ENCODE peak calls at places on chromosomes 2 and 18, in four cellular contexts. E is AG09309, D is GM06990, U is AG10803. Q is an unnamed sample.

GRCh38 chr2:21757805-21758204 is 634.0 kb downstream of the TDRD15 start:
- DNase-seq in E (no peak), D (no peak), U (no peak), Q (no peak)

GRCh38 chr2:240820607-240821428 is 799 bp upstream of the KIF1A start:
- DNase-seq in E (no peak), D (no peak), U (no peak), Q (no peak)

GRCh38 chr2:88549616-88550292 is 77.5 kb downstream of the EIF2AK3 start:
- DNase-seq in E (no peak), D (no peak), U (no peak), Q (no peak)

GRCh38 chr2:151862688-151863087 is 34.5 kb upstream of the ARL5A start:
- DNase-seq in E (no peak), D (peak), U (no peak), Q (no peak)

GRCh38 chr2:218811382-218811781 is 20.2 kb downstream of the PRKAG3 start:
- DNase-seq in E (no peak), D (no peak), U (no peak), Q (no peak)

GRCh38 chr2:131042161-131042775 is 51.0 kb downstream of the FAM168B start:
- DNase-seq in E (no peak), D (no peak), U (no peak), Q (no peak)

GRCh38 chr2:102442967-102443828 is 20.2 kb downstream of the IL18RAP start:
- DNase-seq in E (peak), D (no peak), U (peak), Q (no peak)

GRCh38 chr2:239805043-239805329 is 220.2 kb downstream of the NDUFA10 start:
- DNase-seq in E (no peak), D (no peak), U (no peak), Q (no peak)

GRCh38 chr2:9273496-9273895 is 66.9 kb downstream of the ASAP2 start:
- DNase-seq in E (no peak), D (no peak), U (no peak), Q (no peak)

GRCh38 chr18:45282101-45282812 is 333.0 kb upstream of the SLC14A2 start:
- DNase-seq in E (no peak), D (no peak), U (no peak), Q (no peak)

GRCh38 chr2:157785866-157786662 is 90.1 kb downstream of the ACVR1 start:
- DNase-seq in E (peak), D (no peak), U (no peak), Q (no peak)

GRCh38 chr2:203681978-203682377 is 24.5 kb upstream of the CD28 start:
- DNase-seq in E (no peak), D (no peak), U (peak), Q (no peak)

GRCh38 chr2:211033765-211034164 is 477.4 kb downstream of the CPS1 start:
- DNase-seq in E (no peak), D (no peak), U (no peak), Q (no peak)

GRCh38 chr18:6022840-6023239 is 127.5 kb upstream of the TMEM200C start:
- DNase-seq in E (peak), D (no peak), U (no peak), Q (no peak)

DNA sequence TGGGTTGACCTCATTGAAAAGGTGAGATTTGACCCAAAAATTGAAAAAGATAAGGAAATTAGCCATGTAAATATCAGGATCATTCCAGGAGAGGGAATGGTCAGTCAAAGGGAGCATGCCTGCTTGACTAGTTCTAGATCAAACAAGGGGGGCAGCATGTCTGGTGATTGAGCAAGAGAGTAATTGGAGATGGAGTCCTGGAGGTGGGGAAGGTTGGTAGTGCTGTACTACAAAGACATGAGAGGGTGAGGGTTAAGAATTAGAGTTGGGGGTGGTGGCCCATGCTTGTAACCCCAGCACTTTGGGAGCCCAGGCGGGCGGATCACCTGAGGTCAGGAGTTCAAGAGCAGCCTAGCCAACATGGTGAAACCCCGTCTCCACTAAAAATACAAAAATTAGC is 2.0 kb downstream of the MRPL30 start:
- DNase-seq in E (no peak), D (no peak), U (no peak), Q (no peak)
- H3K4me3 ChIP-seq in E (no peak), D (no peak), U (no peak), Q (no peak)

DNA sequence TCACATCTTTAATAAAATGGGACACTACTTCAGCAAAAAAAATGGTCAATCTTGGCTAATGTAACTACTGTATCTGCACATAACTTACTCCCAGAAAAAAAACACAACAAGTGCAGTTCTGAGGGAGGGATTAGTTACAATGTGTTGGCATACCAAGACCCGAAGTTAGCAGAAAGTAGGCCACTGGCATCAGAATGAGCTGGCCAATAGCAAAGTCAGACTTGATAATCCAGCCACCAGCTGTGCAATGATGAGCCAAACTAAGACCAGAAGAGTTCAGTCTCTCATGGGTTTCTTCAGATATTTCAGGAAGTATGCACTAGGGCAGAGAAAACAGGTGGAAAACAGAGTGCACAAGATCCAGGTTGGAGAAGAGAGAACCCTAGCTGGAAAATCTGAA is 65.3 kb downstream of the OLA1 start:
- DNase-seq in E (no peak), D (no peak), U (no peak), Q (no peak)
- TF ChIP-seq CTCF in E (no peak), D (no peak), U (no peak), Q (no peak)

GRCh38 chr18:77100751-77101355 is 31.7 kb downstream of the MBP start:
- DNase-seq in E (no peak), D (no peak), U (no peak), Q (no peak)
- H3K4me3 ChIP-seq in E (no peak), D (no peak), U (peak), Q (peak)

GRCh38 chr2:48685126-48685525 is 67.5 kb downstream of the GTF2A1L start:
- DNase-seq in E (no peak), D (no peak), U (no peak), Q (no peak)
- TF ChIP-seq CTCF in E (no peak), D (no peak), U (no peak), Q (no peak)

GRCh38 chr18:25352629-25353005 is 651 bp upstream of the ZNF521 start:
- DNase-seq in E (no peak), D (no peak), U (no peak), Q (no peak)
- H3K4me3 ChIP-seq in E (peak), D (no peak), U (peak), Q (peak)

DNA sequence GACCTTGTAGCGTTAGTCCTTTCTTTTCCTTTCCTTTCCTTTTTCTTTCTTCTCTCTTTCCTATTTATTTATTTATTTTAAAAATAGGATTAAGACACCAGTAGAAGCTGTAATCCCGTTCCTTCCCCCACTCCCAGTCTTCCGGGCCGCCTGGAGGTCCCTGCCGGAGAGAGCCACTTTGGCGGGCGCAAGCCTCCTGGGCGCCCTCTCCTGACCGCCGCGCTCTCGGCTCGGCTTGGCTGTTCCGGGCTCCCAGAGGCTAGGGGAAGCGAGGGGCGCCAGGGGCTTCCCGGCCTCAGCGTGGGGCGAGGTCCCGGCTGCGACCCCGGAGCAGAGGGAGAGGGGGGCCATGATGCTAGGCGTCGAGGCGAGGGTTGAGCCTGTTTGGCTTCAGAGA is 10.9 kb downstream of the MEIS1 start:
- DNase-seq in E (no peak), D (no peak), U (peak), Q (no peak)
- TF ChIP-seq CTCF in E (no peak), D (no peak), U (no peak), Q (peak)

Q was measured in AG04449.